ENCODE peak calls at places on chromosomes 3 and 15, in six cellular contexts. Q is K562, T is A549, A is upper lobe of left lung, J is HepG2, Y is GM12878. L is an unnamed sample.
A peak's percentile ranks its signal among the peaks of the same experiment; 100 is the strongest.

GRCh38 chr3:56468184-56469106 is at the start of gene ERC2:
- ATAC-seq in Q (no peak), T (peak; percentile 79), A (peak; percentile 54), J (peak; percentile 92), Y (no peak), L (peak; percentile 86)

GRCh38 chr15:39594764-39595620 is 14.1 kb downstream of the THBS1 start:
- ATAC-seq in Q (no peak), T (no peak), A (no peak), J (no peak), Y (no peak), L (no peak)

GRCh38 chr3:44058868-44059203 is 182.8 kb upstream of the TOPAZ1 start:
- ATAC-seq in Q (no peak), T (no peak), A (no peak), J (no peak), Y (peak; percentile 65), L (no peak)

GRCh38 chr3:44890258-44890657 is 15.8 kb downstream of the TGM4 start:
- ATAC-seq in Q (no peak), T (no peak), A (no peak), J (no peak), Y (no peak), L (no peak)

GRCh38 chr3:48439820-48440589 is at the start of the genes CCDC51 and TMA7:
- ATAC-seq in Q (peak; percentile 97), T (peak; percentile 93), A (peak; percentile 99), J (peak; percentile 94), Y (peak; percentile 96), L (peak; percentile 98)

GRCh38 chr15:71011503-71012155 is 103.6 kb upstream of the THSD4 start:
- ATAC-seq in Q (no peak), T (peak; percentile 92), A (no peak), J (no peak), Y (peak; percentile 61), L (no peak)

GRCh38 chr3:40337136-40338108 is 27.9 kb downstream of the EIF1B start:
- ATAC-seq in Q (peak; percentile 91), T (no peak), A (no peak), J (no peak), Y (peak; percentile 89), L (no peak)

GRCh38 chr3:32457971-32458471 is 44.6 kb downstream of the CMTM6 start:
- ATAC-seq in Q (peak; percentile 71), T (no peak), A (peak; percentile 56), J (no peak), Y (peak; percentile 80), L (peak; percentile 42)

GRCh38 chr15:65258370-65258769 is 28.3 kb downstream of the PARP16 start:
- ATAC-seq in Q (no peak), T (no peak), A (no peak), J (no peak), Y (no peak), L (no peak)

GRCh38 chr15:99726333-99726732 is 6.9 kb downstream of the LYSMD4 start:
- ATAC-seq in Q (peak; percentile 55), T (no peak), A (no peak), J (no peak), Y (no peak), L (no peak)

GRCh38 chr3:71310595-71311319 is 272.8 kb downstream of the FOXP1 start:
- ATAC-seq in Q (no peak), T (peak; percentile 34), A (no peak), J (peak; percentile 65), Y (no peak), L (peak; percentile 67)

GRCh38 chr3:177287231-177287630 is 89.9 kb upstream of the TBL1XR1 start:
- ATAC-seq in Q (peak; percentile 37), T (no peak), A (no peak), J (no peak), Y (no peak), L (no peak)

GRCh38 chr15:71677352-71677751 is 133.0 kb upstream of the NR2E3 start:
- ATAC-seq in Q (no peak), T (no peak), A (no peak), J (no peak), Y (no peak), L (no peak)

GRCh38 chr3:108100906-108101305 is 10.1 kb upstream of the CD47 start:
- ATAC-seq in Q (no peak), T (no peak), A (no peak), J (no peak), Y (peak; percentile 89), L (no peak)

GRCh38 chr3:55725681-55726500 is 238.8 kb upstream of the WNT5A start:
- ATAC-seq in Q (no peak), T (no peak), A (no peak), J (no peak), Y (no peak), L (no peak)

GRCh38 chr3:186990878-186991308 is 60.6 kb downstream of the ST6GAL1 start:
- ATAC-seq in Q (no peak), T (no peak), A (no peak), J (no peak), Y (peak; percentile 2), L (no peak)

GRCh38 chr15:91077029-91077428 is 23.0 kb upstream of the SV2B start:
- ATAC-seq in Q (no peak), T (peak; percentile 43), A (no peak), J (no peak), Y (no peak), L (no peak)

GRCh38 chr15:67109141-67110034 is 44.0 kb downstream of the SMAD3 start:
- ATAC-seq in Q (no peak), T (peak; percentile 35), A (no peak), J (no peak), Y (peak; percentile 88), L (peak; percentile 8)

GRCh38 chr3:62562596-62562995 is 189.2 kb upstream of the FEZF2 start:
- ATAC-seq in Q (no peak), T (no peak), A (no peak), J (no peak), Y (no peak), L (no peak)

GRCh38 chr3:172258616-172259015 is 189.6 kb downstream of the GHSR start:
- ATAC-seq in Q (no peak), T (no peak), A (no peak), J (no peak), Y (no peak), L (peak; percentile 50)

GRCh38 chr3:55721716-55722484 is 234.8 kb upstream of the WNT5A start:
- ATAC-seq in Q (no peak), T (no peak), A (no peak), J (peak; percentile 29), Y (peak; percentile 66), L (no peak)

GRCh38 chr3:64167868-64168267 is 57.4 kb downstream of the PRICKLE2 start:
- ATAC-seq in Q (no peak), T (no peak), A (no peak), J (no peak), Y (no peak), L (no peak)

GRCh38 chr3:60575726-60576272 is 675.5 kb downstream of the FHIT start:
- ATAC-seq in Q (no peak), T (no peak), A (no peak), J (no peak), Y (no peak), L (no peak)

GRCh38 chr3:52104664-52105281 is 48.4 kb upstream of the DUSP7 start:
- ATAC-seq in Q (no peak), T (no peak), A (no peak), J (no peak), Y (no peak), L (no peak)

GRCh38 chr3:159859424-159859823 is 129.2 kb upstream of the IL12A start:
- ATAC-seq in Q (no peak), T (no peak), A (no peak), J (no peak), Y (no peak), L (no peak)

GRCh38 chr3:43606274-43606673 is 15.5 kb downstream of the ANO10 start:
- ATAC-seq in Q (no peak), T (no peak), A (no peak), J (no peak), Y (no peak), L (no peak)

GRCh38 chr15:60379466-60380274 is 18.1 kb downstream of the ANXA2 start:
- ATAC-seq in Q (no peak), T (peak; percentile 40), A (no peak), J (peak; percentile 96), Y (no peak), L (no peak)

GRCh38 chr3:110495201-110495927 is 576.3 kb upstream of the NECTIN3 start:
- ATAC-seq in Q (peak; percentile 39), T (no peak), A (no peak), J (peak; percentile 54), Y (peak; percentile 48), L (no peak)

GRCh38 chr3:75906555-75907112 is 121.3 kb upstream of the ZNF717 start:
- ATAC-seq in Q (no peak), T (no peak), A (peak; percentile 49), J (peak; percentile 86), Y (no peak), L (peak; percentile 50)

GRCh38 chr3:185200639-185201038 is 47.8 kb upstream of the C3orf70 start:
- ATAC-seq in Q (no peak), T (no peak), A (no peak), J (no peak), Y (no peak), L (no peak)

GRCh38 chr3:99041747-99042146 is 140.3 kb upstream of the DCBLD2 start:
- ATAC-seq in Q (no peak), T (peak; percentile 24), A (no peak), J (no peak), Y (no peak), L (no peak)

GRCh38 chr3:30354972-30355371 is 251.4 kb upstream of the TGFBR2 start:
- ATAC-seq in Q (no peak), T (no peak), A (no peak), J (peak; percentile 27), Y (no peak), L (no peak)
- H3K27ac ChIP-seq in Q (no peak overlapping the region), T (peak overlapping the region; percentile 64), A (peak overlapping the region; percentile 6), J (no peak overlapping the region), Y (no peak overlapping the region), L (peak overlapping the region; percentile 89)

GRCh38 chr15:49858076-49858475 is 237.2 kb downstream of the DTWD1 start:
- ATAC-seq in Q (no peak), T (no peak), A (no peak), J (no peak), Y (no peak), L (no peak)

GRCh38 chr15:49864251-49864650 is 243.4 kb downstream of the DTWD1 start:
- ATAC-seq in Q (no peak), T (no peak), A (no peak), J (no peak), Y (no peak), L (no peak)

GRCh38 chr15:49855917-49856637 is 235.2 kb downstream of the DTWD1 start:
- ATAC-seq in Q (no peak), T (peak; percentile 91), A (peak; percentile 37), J (no peak), Y (no peak), L (peak; percentile 90)

GRCh38 chr15:49863431-49864205 is 242.8 kb downstream of the DTWD1 start:
- ATAC-seq in Q (no peak), T (no peak), A (no peak), J (no peak), Y (no peak), L (peak; percentile 74)

GRCh38 chr15:49860101-49860500 is 239.3 kb downstream of the DTWD1 start:
- ATAC-seq in Q (no peak), T (no peak), A (no peak), J (no peak), Y (no peak), L (no peak)
- TF ChIP-seq EP300 in Q (no peak), T (no peak), A (no peak), J (no peak), Y (no peak), L (no peak)

GRCh38 chr3:122310361-122310760 is 14.7 kb upstream of the CSTA start:
- ATAC-seq in Q (no peak), T (no peak), A (no peak), J (no peak), Y (no peak), L (no peak)
- H3K4me1 ChIP-seq in Q (no peaks in the 10 kb centered on the region), T (no peaks in the 10 kb centered on the region), A (no peaks in the 10 kb centered on the region), J (peaks cover 39% of the 10 kb centered on the region), Y (peaks cover 21% of the 10 kb centered on the region), L (no peaks in the 10 kb centered on the region)

GRCh38 chr3:46406440-46406785 is 453 bp downstream of the CCR5AS start:
- ATAC-seq in Q (peak; percentile 5), T (no peak), A (peak; percentile 38), J (no peak), Y (no peak), L (peak; percentile 11)
- H3K27ac ChIP-seq in Q (peak overlapping the region; percentile 88), T (no peak overlapping the region), A (peak overlapping the region; percentile 90), J (no peak overlapping the region), Y (no peak overlapping the region), L (peak overlapping the region; percentile 58)